ENCODE peak calls at places on chromosome 3, in five cellular contexts. A, N, W, C and E are unnamed samples.

GRCh38 chr3:98956008-98956407 is 54.5 kb upstream of the DCBLD2 start:
- DNase-seq in A (no peak), N (no peak), W (no peak), C (no peak), E (no peak)

GRCh38 chr3:149377408-149378111 is at the start of gene TM4SF1:
- DNase-seq in A (peak), N (peak), W (peak), C (no peak), E (no peak)

GRCh38 chr3:43161684-43162512 is 56.0 kb upstream of the POMGNT2 start:
- DNase-seq in A (no peak), N (peak), W (no peak), C (no peak), E (no peak)

GRCh38 chr3:174331095-174331802 is 527.9 kb upstream of the NAALADL2 start:
- DNase-seq in A (no peak), N (no peak), W (no peak), C (no peak), E (no peak)

GRCh38 chr3:114411292-114411691 is 117.5 kb downstream of the TIGIT start:
- DNase-seq in A (no peak), N (peak), W (no peak), C (no peak), E (no peak)

GRCh38 chr3:107988464-107989156 is 102.2 kb downstream of the CD47 start:
- DNase-seq in A (peak), N (no peak), W (peak), C (no peak), E (peak)

GRCh38 chr3:114179575-114179974 is 723 bp upstream of the DRD3 start:
- DNase-seq in A (no peak), N (peak), W (no peak), C (no peak), E (no peak)

GRCh38 chr3:189099505-189100290 is 72.1 kb upstream of the TPRG1 start:
- DNase-seq in A (peak), N (no peak), W (peak), C (no peak), E (peak)

GRCh38 chr3:43477600-43477999 is 144.2 kb downstream of the ANO10 start:
- DNase-seq in A (peak), N (peak), W (no peak), C (peak), E (no peak)

GRCh38 chr3:116018651-116019050 is 395.3 kb downstream of the GAP43 start:
- DNase-seq in A (no peak), N (no peak), W (no peak), C (no peak), E (no peak)

GRCh38 chr3:173826901-173827609 is 429.5 kb downstream of the NLGN1 start:
- DNase-seq in A (no peak), N (no peak), W (no peak), C (no peak), E (no peak)

GRCh38 chr3:158791259-158791920 is 10.5 kb upstream of the MFSD1 start:
- DNase-seq in A (no peak), N (peak), W (no peak), C (peak), E (no peak)

GRCh38 chr3:46549408-46549904 is 16.6 kb downstream of the LRRC2 start:
- DNase-seq in A (no peak), N (no peak), W (no peak), C (no peak), E (no peak)

GRCh38 chr3:194938845-194939531 is 253.3 kb downstream of the FAM43A start:
- DNase-seq in A (peak), N (no peak), W (peak), C (no peak), E (no peak)

GRCh38 chr3:28971156-28971555 is 309.7 kb upstream of the RBMS3 start:
- DNase-seq in A (no peak), N (no peak), W (no peak), C (no peak), E (no peak)

GRCh38 chr3:191246628-191247027 is 47.6 kb downstream of the OSTN start:
- DNase-seq in A (no peak), N (no peak), W (no peak), C (no peak), E (no peak)

GRCh38 chr3:109125902-109126301 is 8.0 kb upstream of the MORC1 start:
- DNase-seq in A (no peak), N (peak), W (no peak), C (no peak), E (no peak)

GRCh38 chr3:89108154-89108553 is 733 bp downstream of the EPHA3 start:
- DNase-seq in A (no peak), N (peak), W (no peak), C (no peak), E (no peak)

GRCh38 chr3:119628816-119629445 is 31.2 kb downstream of the PLA1A start:
- DNase-seq in A (no peak), N (no peak), W (no peak), C (no peak), E (no peak)

GRCh38 chr3:172601066-172601832 is 78.0 kb upstream of the TNFSF10 start:
- DNase-seq in A (no peak), N (peak), W (no peak), C (no peak), E (no peak)

GRCh38 chr3:111768076-111768475 is 91.0 kb upstream of the PHLDB2 start:
- DNase-seq in A (no peak), N (no peak), W (no peak), C (no peak), E (no peak)

GRCh38 chr3:14290631-14291385 is 111.6 kb upstream of the SLC6A6 start:
- DNase-seq in A (no peak), N (peak), W (no peak), C (no peak), E (peak)

GRCh38 chr3:31321620-31322019 is 211.1 kb upstream of the STT3B start:
- DNase-seq in A (peak), N (no peak), W (peak), C (no peak), E (no peak)

GRCh38 chr3:192571197-192571791 is 156.0 kb downstream of the FGF12 start:
- DNase-seq in A (peak), N (peak), W (peak), C (no peak), E (peak)

GRCh38 chr3:39166134-39166710 is 12.8 kb upstream of the CSRNP1 start:
- DNase-seq in A (peak), N (no peak), W (no peak), C (no peak), E (no peak)